ENCODE peak calls at places on chromosomes 1 and 21, in ten cellular contexts. R, B, C, J, S, H, E, O, D and Z are unnamed samples. For H3K27me3, the result is how much of the 10 kb centered on the place peaks cover.

GRCh38 chr1:165144757-165145397 is 211.6 kb downstream of the LMX1A start:
- DNase-seq in R (peak), B (no peak), C (no peak), J (peak), S (peak), H (no peak), E (peak), O (peak), D (no peak), Z (peak)

GRCh38 chr1:216054593-216054992 is 368.7 kb downstream of the USH2A start:
- DNase-seq in R (no peak), B (no peak), C (no peak), J (peak), S (no peak), H (no peak), E (no peak), O (no peak), D (no peak), Z (no peak)

GRCh38 chr1:221823149-221823548 is 81.3 kb upstream of the DUSP10 start:
- DNase-seq in R (no peak), B (no peak), C (no peak), J (no peak), S (no peak), H (no peak), E (no peak), O (no peak), D (no peak), Z (no peak)

GRCh38 chr1:53638641-53639035 is 100.3 kb downstream of the GLIS1 start:
- DNase-seq in R (peak), B (no peak), C (peak), J (no peak), S (no peak), H (peak), E (no peak), O (no peak), D (no peak), Z (no peak)

GRCh38 chr21:40967771-40968170 is 120.8 kb upstream of the DSCAM start:
- DNase-seq in R (peak), B (no peak), C (no peak), J (no peak), S (no peak), H (no peak), E (no peak), O (no peak), D (no peak), Z (no peak)

GRCh38 chr1:243397613-243398321 is 141.9 kb downstream of the SDCCAG8 start:
- DNase-seq in R (no peak), B (no peak), C (no peak), J (no peak), S (no peak), H (no peak), E (no peak), O (no peak), D (no peak), Z (no peak)

GRCh38 chr1:39407496-39407888 is 83.9 kb upstream of the BMP8A start:
- DNase-seq in R (no peak), B (no peak), C (no peak), J (peak), S (peak), H (no peak), E (no peak), O (no peak), D (no peak), Z (no peak)

GRCh38 chr1:37606481-37607263 is 10.9 kb upstream of the GNL2 start:
- DNase-seq in R (no peak), B (no peak), C (no peak), J (peak), S (no peak), H (no peak), E (no peak), O (peak), D (no peak), Z (no peak)

GRCh38 chr1:53697671-53698380 is 41.1 kb downstream of the GLIS1 start:
- DNase-seq in R (no peak), B (no peak), C (no peak), J (peak), S (no peak), H (no peak), E (peak), O (peak), D (no peak), Z (peak)

GRCh38 chr21:27132270-27132669 is 165.4 kb upstream of the ADAMTS5 start:
- DNase-seq in R (no peak), B (no peak), C (no peak), J (peak), S (no peak), H (no peak), E (no peak), O (peak), D (no peak), Z (no peak)

GRCh38 chr1:67700692-67701410 is 15.8 kb downstream of the GADD45A start:
- DNase-seq in R (peak), B (no peak), C (no peak), J (peak), S (no peak), H (no peak), E (peak), O (peak), D (no peak), Z (peak)

GRCh38 chr1:55284856-55285255 is 69.7 kb upstream of the USP24 start:
- DNase-seq in R (no peak), B (no peak), C (no peak), J (peak), S (peak), H (no peak), E (peak), O (peak), D (no peak), Z (peak)
- TF ChIP-seq CTCF in R (peak), B (peak), C (peak), J (peak), S (peak), H (peak), E (peak), O (peak), D (no peak), Z (peak)

GRCh38 chr1:232143315-232143886 is 486.5 kb downstream of the SIPA1L2 start:
- DNase-seq in R (no peak), B (no peak), C (no peak), J (peak), S (no peak), H (no peak), E (no peak), O (no peak), D (no peak), Z (no peak)
- H3K27ac ChIP-seq in R (no peak), B (no peak), C (peak), J (no peak), S (no peak), H (peak), E (peak), O (no peak), D (no peak), Z (no peak)

DNA sequence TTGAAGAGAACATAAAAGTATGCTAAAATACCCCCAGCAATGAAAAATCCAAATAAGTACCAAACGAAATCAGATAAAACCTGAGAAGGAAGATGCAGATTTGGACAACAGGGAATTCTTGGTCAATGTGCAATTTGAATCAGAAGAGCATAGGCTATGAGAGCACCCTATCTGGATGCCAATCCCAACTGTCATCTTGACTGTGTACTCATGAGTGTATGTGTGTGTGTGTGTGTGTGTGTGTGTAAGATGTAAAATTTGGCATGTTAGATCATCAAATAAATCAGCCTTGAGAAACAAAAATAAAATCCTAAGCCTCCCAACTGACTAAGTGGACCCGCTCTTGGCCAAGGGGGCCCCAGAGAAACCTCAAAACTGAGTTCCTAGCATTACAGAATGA is 18.0 kb upstream of the SPRR2G start:
- DNase-seq in R (no peak), B (no peak), C (no peak), J (no peak), S (no peak), H (no peak), E (no peak), O (no peak), D (no peak), Z (no peak)
- H3K27me3 ChIP-seq in R (under half), B (under half), C (under half), J (under half), S (under half), H (under half), E (half or more), O (under half), D (under half), Z (under half)

GRCh38 chr1:12592496-12592895 is 25.5 kb downstream of the DHRS3 start:
- DNase-seq in R (no peak), B (no peak), C (no peak), J (no peak), S (no peak), H (no peak), E (no peak), O (no peak), D (no peak), Z (no peak)

GRCh38 chr1:12594490-12594889 is 23.5 kb downstream of the DHRS3 start:
- DNase-seq in R (no peak), B (no peak), C (no peak), J (no peak), S (no peak), H (no peak), E (no peak), O (no peak), D (no peak), Z (no peak)

GRCh38 chr1:12588695-12589094 is 29.3 kb downstream of the DHRS3 start:
- DNase-seq in R (no peak), B (no peak), C (no peak), J (no peak), S (no peak), H (no peak), E (no peak), O (no peak), D (no peak), Z (no peak)

GRCh38 chr1:12593621-12594066 is 24.4 kb downstream of the DHRS3 start:
- DNase-seq in R (no peak), B (peak), C (peak), J (no peak), S (no peak), H (peak), E (peak), O (peak), D (no peak), Z (peak)

GRCh38 chr1:12591267-12591938 is 26.6 kb downstream of the DHRS3 start:
- DNase-seq in R (no peak), B (peak), C (peak), J (peak), S (no peak), H (peak), E (no peak), O (no peak), D (no peak), Z (no peak)
- TF ChIP-seq CTCF in R (no peak), B (no peak), C (no peak), J (no peak), S (no peak), H (no peak), E (no peak), O (no peak), D (no peak), Z (no peak)

DNA sequence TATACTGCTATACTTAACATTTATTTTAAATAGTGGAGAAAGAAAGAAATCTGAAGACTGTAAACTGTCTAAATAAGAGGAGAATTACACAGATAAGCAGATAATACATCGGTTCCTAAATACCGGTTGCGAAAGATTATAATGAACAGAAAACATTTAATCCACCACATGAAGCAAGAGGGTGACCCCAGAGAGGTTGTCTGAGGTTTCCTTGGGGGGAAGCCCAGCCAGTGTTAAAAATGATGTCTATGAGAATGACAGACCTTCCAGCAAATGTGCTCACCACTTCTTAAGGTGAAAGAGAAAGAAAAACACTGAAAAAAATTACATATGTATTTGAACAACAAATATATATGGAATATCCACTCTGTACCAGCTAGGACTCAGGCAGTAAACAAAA is 356.3 kb upstream of the KAZN start:
- DNase-seq in R (no peak), B (no peak), C (no peak), J (no peak), S (no peak), H (no peak), E (no peak), O (no peak), D (no peak), Z (no peak)
- H3K27ac ChIP-seq in R (no peak), B (no peak), C (no peak), J (no peak), S (no peak), H (no peak), E (no peak), O (no peak), D (no peak), Z (no peak)